ENCODE peak calls at places on chromosomes 2 and 18, in six cellular contexts. C, O, S, X, P and Y are unnamed samples.

GRCh38 chr2:56580242-56580641 is 396.5 kb downstream of the CCDC85A start:
- DNase-seq in C (peak), O (peak), S (no peak), X (no peak), P (no peak), Y (peak)

GRCh38 chr18:27728659-27729058 is 448.3 kb downstream of the CDH2 start:
- DNase-seq in C (no peak), O (no peak), S (no peak), X (no peak), P (no peak), Y (no peak)

GRCh38 chr2:60899230-60899891 is 18.0 kb downstream of the REL start:
- DNase-seq in C (no peak), O (no peak), S (no peak), X (no peak), P (no peak), Y (no peak)

GRCh38 chr2:161238559-161239415 is 69.4 kb upstream of the PSMD14 start:
- DNase-seq in C (peak), O (peak), S (peak), X (peak), P (peak), Y (no peak)

GRCh38 chr2:140990416-140990815 is 1140.4 kb downstream of the LRP1B start:
- DNase-seq in C (peak), O (peak), S (peak), X (no peak), P (no peak), Y (peak)

GRCh38 chr2:47373747-47374146 is 29.2 kb upstream of the MSH2 start:
- DNase-seq in C (no peak), O (no peak), S (no peak), X (peak), P (no peak), Y (no peak)

GRCh38 chr2:20611077-20611843 is 39.6 kb downstream of the HS1BP3 start:
- DNase-seq in C (peak), O (peak), S (peak), X (no peak), P (peak), Y (peak)

GRCh38 chr2:233544079-233544690 is 22.4 kb downstream of the USP40 start:
- DNase-seq in C (no peak), O (peak), S (no peak), X (no peak), P (no peak), Y (no peak)

GRCh38 chr2:128292599-128293425 is 25.9 kb downstream of the HS6ST1 start:
- DNase-seq in C (no peak), O (no peak), S (no peak), X (no peak), P (peak), Y (no peak)

GRCh38 chr2:169768262-169768995 is 30.2 kb upstream of the SSB start:
- DNase-seq in C (no peak), O (no peak), S (no peak), X (no peak), P (peak), Y (no peak)

GRCh38 chr2:60476206-60476946 is 77.1 kb downstream of the BCL11A start:
- DNase-seq in C (no peak), O (no peak), S (no peak), X (no peak), P (no peak), Y (no peak)

GRCh38 chr2:31318360-31319336 is 84.7 kb downstream of the EHD3 start:
- DNase-seq in C (peak), O (peak), S (peak), X (no peak), P (peak), Y (no peak)

GRCh38 chr18:56003651-56004050 is 415.7 kb upstream of the TCF4 start:
- DNase-seq in C (no peak), O (peak), S (no peak), X (peak), P (no peak), Y (no peak)

GRCh38 chr2:118250463-118250862 is 162.2 kb downstream of the INSIG2 start:
- DNase-seq in C (no peak), O (peak), S (no peak), X (no peak), P (no peak), Y (no peak)

GRCh38 chr18:54162431-54162830 is 62.0 kb downstream of the MBD2 start:
- DNase-seq in C (peak), O (peak), S (peak), X (no peak), P (no peak), Y (peak)

GRCh38 chr2:62663443-62663842 is 42.1 kb upstream of the EHBP1 start:
- DNase-seq in C (peak), O (peak), S (peak), X (no peak), P (no peak), Y (peak)

GRCh38 chr2:20110876-20111275 is 59.4 kb upstream of the LAPTM4A start:
- DNase-seq in C (no peak), O (no peak), S (no peak), X (no peak), P (no peak), Y (no peak)

GRCh38 chr2:31213063-31213882 is 4.0 kb downstream of the CAPN14 start:
- DNase-seq in C (no peak), O (no peak), S (no peak), X (no peak), P (no peak), Y (no peak)

GRCh38 chr2:42102606-42103450 is 55.0 kb downstream of the PKDCC start:
- DNase-seq in C (no peak), O (peak), S (no peak), X (peak), P (peak), Y (no peak)

GRCh38 chr2:159286709-159287441 is 372 bp upstream of the WDSUB1 start:
- DNase-seq in C (peak), O (peak), S (peak), X (peak), P (peak), Y (peak)
- H3K4me3 ChIP-seq in C (peak), O (peak), S (peak), X (peak), P (peak), Y (peak)

DNA sequence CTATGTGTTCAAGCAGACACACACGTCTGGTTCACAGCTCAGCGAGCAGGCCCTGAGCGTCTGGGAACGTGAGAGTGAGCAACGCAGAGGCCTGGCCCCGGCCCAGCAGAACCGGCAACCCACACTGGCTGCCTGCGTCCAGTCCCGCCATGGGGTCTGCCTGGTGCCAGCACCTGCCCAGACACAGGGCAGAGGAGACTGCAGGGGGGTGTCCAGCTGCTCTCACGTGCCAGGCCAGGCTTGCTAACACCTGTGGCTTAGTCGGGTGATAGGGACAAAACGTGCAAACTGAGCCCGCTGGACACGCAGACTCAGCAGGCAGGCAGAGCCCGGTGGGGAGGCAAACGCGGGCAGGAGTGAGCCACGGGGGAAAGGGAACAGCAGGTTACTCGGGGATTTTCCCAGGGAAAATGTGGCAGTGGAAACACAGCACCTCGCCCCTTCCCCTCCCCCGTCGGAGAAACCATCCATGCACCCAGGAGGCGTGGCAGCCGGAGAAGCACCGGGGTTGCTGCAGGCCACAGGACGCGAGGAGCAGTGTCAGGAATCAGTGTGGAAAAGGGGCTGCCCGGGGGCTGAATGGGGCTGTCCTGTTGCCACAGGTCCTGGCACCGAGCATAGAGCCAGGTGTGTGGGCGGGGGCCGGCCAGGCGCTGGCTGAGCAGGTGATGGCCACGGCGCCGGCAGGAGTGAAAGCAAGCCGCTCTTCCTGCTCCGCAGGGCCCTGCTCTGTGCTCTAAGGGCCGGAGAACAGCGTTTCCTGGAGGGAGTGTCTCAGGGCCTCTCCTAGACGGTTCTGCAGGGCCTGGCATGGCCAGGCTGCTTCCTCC is 154.7 kb downstream of the HDAC4 start:
- DNase-seq in C (no peak), O (no peak), S (no peak), X (no peak), P (peak), Y (no peak)
- H3K4me3 ChIP-seq in C (no peak), O (no peak), S (no peak), X (no peak), P (no peak), Y (no peak)

GRCh38 chr2:224650815-224651439 is 65.2 kb downstream of the CCDC195 start:
- DNase-seq in C (peak), O (peak), S (peak), X (peak), P (no peak), Y (peak)
- H3K4me3 ChIP-seq in C (no peak), O (no peak), S (no peak), X (no peak), P (no peak), Y (no peak)

DNA sequence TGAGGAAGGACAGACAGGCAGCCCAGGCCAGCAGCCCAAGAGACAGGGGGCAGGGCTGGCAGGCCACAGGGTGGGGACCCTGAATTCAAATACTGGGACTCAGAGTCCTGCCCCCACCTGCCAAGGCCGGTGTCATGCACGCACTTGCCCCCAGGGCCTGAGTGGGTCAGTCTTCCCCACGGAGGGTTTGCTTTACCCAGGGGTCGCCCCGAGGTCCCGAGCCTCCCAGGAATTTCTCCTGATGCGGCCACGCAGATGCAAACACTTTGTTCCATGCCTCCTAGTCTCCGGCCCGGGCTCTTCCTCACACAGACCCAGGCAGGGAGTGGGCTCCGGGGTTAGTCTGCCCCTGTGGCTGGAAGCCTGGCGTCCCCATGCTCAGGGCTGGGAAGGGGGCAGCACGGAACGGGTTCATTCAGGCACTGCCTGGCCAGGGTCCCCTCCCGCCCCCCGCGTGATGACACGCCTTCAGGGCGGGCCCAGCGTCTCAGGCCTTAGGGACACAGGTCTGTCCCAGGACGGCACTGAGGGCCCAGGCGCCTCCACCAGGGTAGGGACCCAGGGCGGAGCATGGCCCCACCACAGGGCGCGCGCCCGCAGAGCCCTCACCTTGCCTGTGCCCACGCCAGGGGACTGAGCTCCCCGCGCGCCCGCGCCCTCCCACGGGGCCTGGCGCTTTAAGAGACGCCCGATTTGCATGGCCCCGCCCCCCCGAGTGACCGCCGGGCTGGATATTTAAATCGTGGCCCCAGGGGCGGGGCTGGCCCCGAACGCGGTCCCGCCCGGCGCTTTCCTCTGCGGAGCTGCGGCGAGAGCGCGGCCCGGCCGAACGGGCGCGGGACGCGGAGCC is at the start of gene SNED1:
- DNase-seq in C (peak), O (peak), S (peak), X (peak), P (peak), Y (no peak)
- H3K4me3 ChIP-seq in C (peak), O (peak), S (peak), X (peak), P (peak), Y (peak)

GRCh38 chr2:210539578-210540416 is 16.6 kb upstream of the CPS1 start:
- DNase-seq in C (no peak), O (no peak), S (no peak), X (no peak), P (no peak), Y (no peak)
- H3K4me3 ChIP-seq in C (no peak), O (no peak), S (no peak), X (no peak), P (no peak), Y (no peak)

GRCh38 chr2:39225564-39225963 is 18.2 kb downstream of the CDKL4 start:
- DNase-seq in C (no peak), O (no peak), S (no peak), X (no peak), P (no peak), Y (no peak)

GRCh38 chr2:39232141-39232540 is 11.6 kb downstream of the CDKL4 start:
- DNase-seq in C (no peak), O (peak), S (no peak), X (no peak), P (no peak), Y (no peak)

GRCh38 chr2:39227628-39228412 is 15.9 kb downstream of the CDKL4 start:
- DNase-seq in C (peak), O (peak), S (peak), X (peak), P (peak), Y (peak)

GRCh38 chr2:39223909-39224308 is 19.9 kb downstream of the CDKL4 start:
- DNase-seq in C (no peak), O (no peak), S (no peak), X (no peak), P (no peak), Y (no peak)

DNA sequence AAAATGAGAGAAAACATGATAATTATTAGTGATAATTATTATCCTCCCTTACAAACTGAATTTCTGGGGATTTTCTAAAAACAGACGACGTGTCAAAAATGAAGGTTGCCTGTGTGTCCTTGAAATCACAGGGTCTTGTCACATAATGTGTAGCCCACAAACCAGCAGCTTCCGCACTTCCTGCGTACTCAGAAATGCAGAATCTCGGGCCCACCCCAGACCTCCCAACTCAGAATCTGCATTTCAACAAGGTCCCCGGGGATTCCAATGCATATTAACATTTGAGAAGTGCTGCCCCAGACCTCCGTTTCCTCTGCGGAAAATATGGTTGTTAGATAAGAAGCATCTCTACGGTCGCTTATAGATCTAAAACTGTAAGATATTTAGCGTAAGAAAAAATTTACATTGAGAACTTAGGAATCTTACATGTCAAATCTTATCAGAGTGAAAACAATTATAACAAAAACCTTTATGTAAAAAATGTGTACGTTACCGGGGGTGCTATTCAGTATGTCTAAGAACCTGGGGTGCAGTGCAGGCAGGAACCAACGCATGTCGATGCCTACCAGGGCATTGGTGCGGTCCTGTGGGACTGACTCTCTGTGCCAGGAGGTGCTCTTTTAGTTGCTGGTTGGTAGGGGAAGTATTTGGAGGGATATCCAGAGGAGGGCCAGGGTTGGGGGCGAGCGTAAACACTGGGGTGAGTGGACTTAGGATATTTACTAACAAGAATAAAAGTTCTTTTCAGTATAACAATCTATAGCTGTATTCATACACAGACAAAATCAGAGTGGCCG is 15.2 kb downstream of the CDKL4 start:
- DNase-seq in C (no peak), O (peak), S (no peak), X (peak), P (no peak), Y (no peak)
- H3K4me3 ChIP-seq in C (no peak), O (peak), S (no peak), X (peak), P (peak), Y (peak)

GRCh38 chr2:73990531-73990930 is 5.8 kb downstream of the TET3 start:
- DNase-seq in C (no peak), O (no peak), S (no peak), X (no peak), P (no peak), Y (no peak)

GRCh38 chr2:73986085-73986680 is 1.5 kb downstream of the TET3 start:
- DNase-seq in C (no peak), O (no peak), S (no peak), X (no peak), P (peak), Y (no peak)

GRCh38 chr2:73989972-73990371 is 5.3 kb downstream of the TET3 start:
- DNase-seq in C (no peak), O (no peak), S (no peak), X (no peak), P (no peak), Y (no peak)

GRCh38 chr2:73987109-73987947 is 2.6 kb downstream of the TET3 start:
- DNase-seq in C (no peak), O (no peak), S (peak), X (peak), P (peak), Y (no peak)

DNA sequence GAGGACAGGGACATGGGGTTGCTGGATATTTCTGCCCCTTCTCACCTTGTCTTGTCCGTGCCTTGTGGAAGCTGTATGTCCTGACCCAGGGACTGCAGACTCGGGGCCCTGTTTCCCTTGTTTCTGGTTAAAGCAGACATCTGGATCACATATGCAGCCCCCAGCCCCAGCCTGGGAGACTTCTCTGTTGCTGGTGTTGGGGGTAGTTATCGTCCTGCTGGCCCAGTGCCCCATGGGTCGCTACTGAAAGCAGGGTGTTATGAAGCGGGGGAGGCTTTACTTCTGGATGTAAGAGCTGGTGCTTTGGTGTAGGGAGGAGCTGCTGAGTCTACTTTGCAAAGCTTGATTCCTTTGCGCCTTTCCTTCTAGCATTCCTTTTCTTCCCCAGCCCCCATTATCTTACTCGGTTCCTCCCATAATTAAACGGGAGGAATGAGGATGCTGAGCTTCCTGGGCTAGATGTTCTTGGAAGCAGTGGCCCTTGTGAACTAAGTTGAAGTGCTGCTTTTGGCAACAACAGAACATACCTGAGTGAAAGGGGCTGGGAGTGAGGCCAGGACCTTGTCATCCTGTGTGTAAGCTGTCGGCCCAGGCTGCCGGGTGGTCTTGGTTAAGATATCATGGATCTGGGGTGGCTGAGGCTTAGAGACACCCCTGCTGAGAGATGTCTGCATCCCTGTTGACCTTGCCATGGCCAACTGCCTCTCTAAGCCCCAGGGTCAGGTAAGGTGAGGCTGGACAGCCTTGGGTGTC is 3.4 kb downstream of the TET3 start:
- DNase-seq in C (no peak), O (no peak), S (no peak), X (no peak), P (no peak), Y (no peak)
- H3K4me3 ChIP-seq in C (no peak), O (no peak), S (peak), X (peak), P (no peak), Y (no peak)

GRCh38 chr2:230849633-230850357 is 14.9 kb upstream of the ITM2C start:
- DNase-seq in C (peak), O (no peak), S (no peak), X (peak), P (peak), Y (no peak)

GRCh38 chr2:230852113-230852512 is 12.6 kb upstream of the ITM2C start:
- DNase-seq in C (no peak), O (no peak), S (no peak), X (no peak), P (no peak), Y (no peak)

GRCh38 chr2:230850358-230850658 is 14.4 kb upstream of the ITM2C start:
- DNase-seq in C (no peak), O (no peak), S (no peak), X (no peak), P (no peak), Y (no peak)

GRCh38 chr2:230846360-230846759 is 18.4 kb upstream of the ITM2C start:
- DNase-seq in C (no peak), O (no peak), S (no peak), X (no peak), P (no peak), Y (no peak)

GRCh38 chr2:230847883-230848388 is 16.8 kb upstream of the ITM2C start:
- DNase-seq in C (peak), O (peak), S (peak), X (peak), P (peak), Y (peak)
- H3K4me3 ChIP-seq in C (no peak), O (no peak), S (no peak), X (no peak), P (no peak), Y (peak)